ENCODE peak calls at places on chromosomes 2 and 18, in five cellular contexts. M, Q, I, U and C are unnamed samples.

GRCh38 chr2:38661306-38661705 is 4.6 kb upstream of the GALM start:
- DNase-seq in M (no peak), Q (no peak), I (no peak), U (peak), C (no peak)

GRCh38 chr2:15691586-15692310 is 100.1 kb downstream of the DDX1 start:
- DNase-seq in M (no peak), Q (no peak), I (no peak), U (no peak), C (no peak)

GRCh38 chr2:215363461-215364156 is 51.8 kb downstream of the ATIC start:
- DNase-seq in M (no peak), Q (no peak), I (no peak), U (no peak), C (no peak)

GRCh38 chr2:65053199-65053598 is 3.0 kb upstream of the CEP68 start:
- DNase-seq in M (no peak), Q (peak), I (no peak), U (no peak), C (no peak)

GRCh38 chr2:203683932-203684556 is 22.4 kb upstream of the CD28 start:
- DNase-seq in M (no peak), Q (no peak), I (peak), U (peak), C (peak)

GRCh38 chr18:48039769-48040215 is 109.3 kb upstream of the SMAD2 start:
- DNase-seq in M (no peak), Q (no peak), I (no peak), U (no peak), C (no peak)

GRCh38 chr2:206657087-206657486 is 14.8 kb downstream of the FAM237A start:
- DNase-seq in M (no peak), Q (no peak), I (no peak), U (no peak), C (no peak)

GRCh38 chr2:28716265-28716865 is 35.3 kb upstream of the PPP1CB start:
- DNase-seq in M (peak), Q (peak), I (peak), U (peak), C (peak)

GRCh38 chr2:54772110-54772509 is 48.6 kb downstream of the EML6 start:
- DNase-seq in M (no peak), Q (no peak), I (peak), U (peak), C (peak)

GRCh38 chr2:223042704-223043118 is 9.3 kb upstream of the KCNE4 start:
- DNase-seq in M (no peak), Q (no peak), I (no peak), U (peak), C (peak)

GRCh38 chr2:101831351-101831865 is 133.9 kb downstream of the MAP4K4 start:
- DNase-seq in M (peak), Q (peak), I (no peak), U (peak), C (peak)

GRCh38 chr2:215856080-215856479 is 157.3 kb downstream of the MREG start:
- DNase-seq in M (no peak), Q (no peak), I (no peak), U (no peak), C (no peak)

GRCh38 chr2:148616696-148617095 is 27.9 kb upstream of the EPC2 start:
- DNase-seq in M (no peak), Q (no peak), I (no peak), U (no peak), C (no peak)

GRCh38 chr2:236083934-236084333 is 84.3 kb downstream of the GBX2 start:
- DNase-seq in M (no peak), Q (no peak), I (no peak), U (no peak), C (no peak)

GRCh38 chr2:53559302-53559967 is 208.2 kb upstream of the CHAC2 start:
- DNase-seq in M (no peak), Q (no peak), I (no peak), U (no peak), C (peak)

GRCh38 chr18:3044931-3045698 is 32.2 kb upstream of the LPIN2 start:
- DNase-seq in M (peak), Q (no peak), I (no peak), U (no peak), C (no peak)

GRCh38 chr2:46364797-46365457 is 67.7 kb downstream of the EPAS1 start:
- DNase-seq in M (peak), Q (peak), I (peak), U (peak), C (peak)

GRCh38 chr2:119680457-119681195 is 1.6 kb downstream of the TMEM177 start:
- DNase-seq in M (no peak), Q (no peak), I (no peak), U (no peak), C (no peak)

GRCh38 chr2:180394305-180394704 is 387.2 kb upstream of the CWC22 start:
- DNase-seq in M (no peak), Q (no peak), I (no peak), U (no peak), C (no peak)